ENCODE peak calls at places on chromosome 12, in five cellular contexts. One of them, this sample, is unnamed.
A peak's percentile ranks its signal among the peaks of the same experiment; 100 is the strongest.

GRCh38 chr12:6250343-6250742 is 50.1 kb downstream of the CD9 start:
- DNase-seq in SK-N-SH: peak; percentile 63
- DNase-seq in HepG2: no peak
- DNase-seq in GM12878: no peak
- DNase-seq in K562: no peak
- DNase-seq in this sample: no peak

GRCh38 chr12:117023998-117024960 is 74.9 kb downstream of the TESC start:
- DNase-seq in SK-N-SH: no peak
- DNase-seq in K562: no peak
- DNase-seq in GM12878: no peak
- DNase-seq in HepG2: no peak
- DNase-seq in this sample: no peak

GRCh38 chr12:103841690-103842584 is 903 bp upstream of the NT5DC3 start:
- DNase-seq in HepG2: peak; percentile 40
- DNase-seq in K562: peak; percentile 69
- DNase-seq in SK-N-SH: no peak
- DNase-seq in GM12878: no peak
- DNase-seq in this sample: peak; percentile 76

GRCh38 chr12:121797937-121798801 is 4.7 kb upstream of the RHOF start:
- DNase-seq in GM12878: no peak
- DNase-seq in SK-N-SH: peak; percentile 83
- DNase-seq in K562: no peak
- DNase-seq in HepG2: no peak
- DNase-seq in this sample: peak; percentile 50

GRCh38 chr12:63151898-63152700 is 1.1 kb upstream of the AVPR1A start:
- DNase-seq in HepG2: peak; percentile 32
- DNase-seq in K562: peak; percentile 18
- DNase-seq in SK-N-SH: peak; percentile 61
- DNase-seq in GM12878: no peak
- DNase-seq in this sample: peak; percentile 24

GRCh38 chr12:131794061-131794460 is 34.1 kb upstream of the MMP17 start:
- DNase-seq in SK-N-SH: no peak
- DNase-seq in K562: no peak
- DNase-seq in HepG2: no peak
- DNase-seq in GM12878: no peak
- DNase-seq in this sample: no peak

GRCh38 chr12:91419809-91420208 is 237.2 kb upstream of the DCN start:
- DNase-seq in GM12878: no peak
- DNase-seq in SK-N-SH: no peak
- DNase-seq in K562: no peak
- DNase-seq in HepG2: no peak
- DNase-seq in this sample: no peak

GRCh38 chr12:29073631-29074239 is 75.3 kb upstream of the FAR2 start:
- DNase-seq in K562: peak; percentile 40
- DNase-seq in HepG2: peak; percentile 13
- DNase-seq in GM12878: no peak
- DNase-seq in SK-N-SH: peak; percentile 42
- DNase-seq in this sample: peak; percentile 49

GRCh38 chr12:66127695-66128094 is 2.9 kb downstream of the LLPH start:
- DNase-seq in K562: no peak
- DNase-seq in SK-N-SH: no peak
- DNase-seq in HepG2: no peak
- DNase-seq in GM12878: no peak
- DNase-seq in this sample: peak; percentile 72

GRCh38 chr12:121719926-121720414 is 7.4 kb downstream of the TMEM120B start:
- DNase-seq in SK-N-SH: no peak
- DNase-seq in HepG2: no peak
- DNase-seq in K562: no peak
- DNase-seq in GM12878: no peak
- DNase-seq in this sample: peak; percentile 93

GRCh38 chr12:96907681-96908163 is 665 bp downstream of the NEDD1 start:
- DNase-seq in SK-N-SH: peak; percentile 42
- DNase-seq in HepG2: peak; percentile 15
- DNase-seq in GM12878: no peak
- DNase-seq in K562: peak; percentile 19
- DNase-seq in this sample: peak; percentile 25

GRCh38 chr12:94498073-94498472 is 38.4 kb upstream of the CEP83 start:
- DNase-seq in SK-N-SH: no peak
- DNase-seq in GM12878: no peak
- DNase-seq in K562: no peak
- DNase-seq in HepG2: no peak
- DNase-seq in this sample: no peak

GRCh38 chr12:34625116-34625515 is 602.8 kb downstream of the ALG10 start:
- DNase-seq in HepG2: peak; percentile 29
- DNase-seq in GM12878: no peak
- DNase-seq in SK-N-SH: no peak
- DNase-seq in K562: no peak
- DNase-seq in this sample: no peak

GRCh38 chr12:7344831-7345230 is 41.0 kb downstream of the ACSM4 start:
- DNase-seq in GM12878: no peak
- DNase-seq in HepG2: no peak
- DNase-seq in K562: no peak
- DNase-seq in SK-N-SH: no peak
- DNase-seq in this sample: no peak

GRCh38 chr12:52232916-52233461 is at the start of gene KRT7:
- DNase-seq in HepG2: no peak
- DNase-seq in K562: no peak
- DNase-seq in SK-N-SH: peak; percentile 25
- DNase-seq in GM12878: no peak
- DNase-seq in this sample: no peak

GRCh38 chr12:126051611-126052107 is 986.4 kb downstream of the AACS start:
- DNase-seq in GM12878: no peak
- DNase-seq in K562: no peak
- DNase-seq in HepG2: no peak
- DNase-seq in SK-N-SH: no peak
- DNase-seq in this sample: no peak

GRCh38 chr12:51528852-51529545 is 62.0 kb upstream of the SCN8A start:
- DNase-seq in HepG2: no peak
- DNase-seq in GM12878: no peak
- DNase-seq in K562: no peak
- DNase-seq in SK-N-SH: no peak
- DNase-seq in this sample: no peak

GRCh38 chr12:77160931-77161330 is 95.6 kb upstream of the E2F7 start:
- DNase-seq in K562: no peak
- DNase-seq in GM12878: no peak
- DNase-seq in HepG2: no peak
- DNase-seq in SK-N-SH: no peak
- DNase-seq in this sample: no peak

GRCh38 chr12:26976687-26977086 is 37.5 kb downstream of the TM7SF3 start:
- DNase-seq in K562: no peak
- DNase-seq in HepG2: no peak
- DNase-seq in SK-N-SH: no peak
- DNase-seq in GM12878: no peak
- DNase-seq in this sample: no peak

GRCh38 chr12:82866227-82866803 is 179.6 kb downstream of the TMTC2 start:
- DNase-seq in SK-N-SH: no peak
- DNase-seq in GM12878: no peak
- DNase-seq in HepG2: no peak
- DNase-seq in K562: no peak
- DNase-seq in this sample: no peak

GRCh38 chr12:62846506-62846905 is 88.4 kb downstream of the PPM1H start:
- DNase-seq in GM12878: no peak
- DNase-seq in K562: no peak
- DNase-seq in SK-N-SH: no peak
- DNase-seq in HepG2: no peak
- DNase-seq in this sample: peak; percentile 60

GRCh38 chr12:132638541-132639408 is 20.2 kb downstream of the P2RX2 start:
- DNase-seq in SK-N-SH: peak; percentile 69
- DNase-seq in GM12878: no peak
- DNase-seq in HepG2: peak; percentile 17
- DNase-seq in K562: no peak
- DNase-seq in this sample: peak; percentile 60

GRCh38 chr12:6124411-6125151 is at the start of gene VWF:
- DNase-seq in K562: no peak
- DNase-seq in HepG2: no peak
- DNase-seq in SK-N-SH: no peak
- DNase-seq in GM12878: no peak
- DNase-seq in this sample: no peak

GRCh38 chr12:3137268-3137761 is 60.1 kb downstream of the TSPAN9 start:
- DNase-seq in GM12878: no peak
- DNase-seq in SK-N-SH: peak; percentile 57
- DNase-seq in K562: no peak
- DNase-seq in HepG2: no peak
- DNase-seq in this sample: peak; percentile 51

GRCh38 chr12:54352891-54353874 is 11.1 kb downstream of the GPR84 start:
- DNase-seq in SK-N-SH: peak; percentile 83
- DNase-seq in HepG2: no peak
- DNase-seq in K562: peak; percentile 59
- DNase-seq in GM12878: no peak
- DNase-seq in this sample: peak; percentile 72

GRCh38 chr12:16348435-16349131 is 1.1 kb downstream of the MGST1 start:
- DNase-seq in K562: no peak
- DNase-seq in SK-N-SH: no peak
- DNase-seq in GM12878: peak; percentile 7
- DNase-seq in HepG2: no peak
- DNase-seq in this sample: peak; percentile 19

GRCh38 chr12:109244043-109244442 is 65.0 kb downstream of the FOXN4 start:
- DNase-seq in SK-N-SH: no peak
- DNase-seq in GM12878: no peak
- DNase-seq in HepG2: no peak
- DNase-seq in K562: no peak
- DNase-seq in this sample: no peak

GRCh38 chr12:7129647-7130536 is at the start of gene CLSTN3:
- DNase-seq in K562: peak; percentile 100
- DNase-seq in HepG2: peak; percentile 69
- DNase-seq in GM12878: peak; percentile 48
- DNase-seq in SK-N-SH: peak; percentile 100
- DNase-seq in this sample: peak; percentile 68

GRCh38 chr12:110252716-110253115 is 28.3 kb upstream of the ATP2A2 start:
- DNase-seq in SK-N-SH: peak; percentile 48
- DNase-seq in GM12878: no peak
- DNase-seq in K562: no peak
- DNase-seq in HepG2: no peak
- DNase-seq in this sample: no peak

GRCh38 chr12:3186546-3187237 is 109.5 kb downstream of the TSPAN9 start:
- DNase-seq in SK-N-SH: no peak
- DNase-seq in K562: no peak
- DNase-seq in GM12878: peak; percentile 21
- DNase-seq in HepG2: no peak
- DNase-seq in this sample: peak; percentile 32

GRCh38 chr12:46964496-46965098 is 114.8 kb upstream of the PCED1B start:
- DNase-seq in GM12878: no peak
- DNase-seq in SK-N-SH: no peak
- DNase-seq in HepG2: no peak
- DNase-seq in K562: no peak
- DNase-seq in this sample: peak; percentile 64
- TF ChIP-seq MXI1 in GM12878: no peak
- TF ChIP-seq MXI1 in SK-N-SH: no peak
- TF ChIP-seq MXI1 in HepG2: no peak
- TF ChIP-seq MXI1 in K562: no peak
- TF ChIP-seq MXI1 in this sample: no peak

GRCh38 chr12:41466300-41466699 is 278.2 kb downstream of the PDZRN4 start:
- DNase-seq in HepG2: no peak
- DNase-seq in SK-N-SH: no peak
- DNase-seq in K562: no peak
- DNase-seq in GM12878: no peak
- DNase-seq in this sample: no peak

GRCh38 chr12:41460906-41461305 is 272.8 kb downstream of the PDZRN4 start:
- DNase-seq in K562: no peak
- DNase-seq in GM12878: no peak
- DNase-seq in SK-N-SH: no peak
- DNase-seq in HepG2: no peak
- DNase-seq in this sample: no peak

GRCh38 chr12:41468756-41469155 is 280.6 kb downstream of the PDZRN4 start:
- DNase-seq in GM12878: no peak
- DNase-seq in HepG2: no peak
- DNase-seq in K562: no peak
- DNase-seq in SK-N-SH: no peak
- DNase-seq in this sample: no peak

GRCh38 chr12:41462312-41462711 is 274.2 kb downstream of the PDZRN4 start:
- DNase-seq in K562: no peak
- DNase-seq in HepG2: no peak
- DNase-seq in GM12878: no peak
- DNase-seq in SK-N-SH: no peak
- DNase-seq in this sample: no peak

GRCh38 chr12:41466762-41467270 is 278.7 kb downstream of the PDZRN4 start:
- DNase-seq in K562: no peak
- DNase-seq in HepG2: no peak
- DNase-seq in SK-N-SH: no peak
- DNase-seq in GM12878: no peak
- DNase-seq in this sample: no peak
- TF ChIP-seq MXI1 in K562: no peak
- TF ChIP-seq MXI1 in HepG2: no peak
- TF ChIP-seq MXI1 in SK-N-SH: no peak
- TF ChIP-seq MXI1 in GM12878: no peak
- TF ChIP-seq MXI1 in this sample: no peak

DNA sequence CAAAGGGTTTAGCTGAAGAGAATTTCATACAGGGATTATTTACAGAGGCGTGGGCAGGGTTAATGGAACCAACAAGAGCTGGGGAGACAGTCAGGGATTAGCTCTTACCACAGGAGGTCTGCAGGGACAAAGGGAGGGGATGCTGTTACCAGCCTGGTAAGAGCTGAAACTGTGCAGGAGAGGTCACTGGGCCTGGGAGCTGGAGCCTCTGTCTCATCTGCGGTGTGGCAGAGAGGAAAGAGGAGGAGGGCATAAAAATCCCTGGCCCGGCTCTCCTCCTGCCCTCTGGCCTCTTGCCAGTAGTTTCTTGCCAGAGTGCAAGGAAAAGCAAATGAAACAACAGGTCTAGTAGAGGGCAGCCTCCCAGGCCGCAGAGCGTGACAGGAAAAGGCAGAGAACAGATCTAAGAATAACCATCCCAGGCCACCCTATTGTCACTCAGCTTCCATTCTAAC is 18.9 kb upstream of the POC1B start:
- DNase-seq in GM12878: no peak
- DNase-seq in SK-N-SH: no peak
- DNase-seq in HepG2: no peak
- DNase-seq in K562: no peak
- DNase-seq in this sample: no peak
- TF ChIP-seq MXI1 in GM12878: no peak
- TF ChIP-seq MXI1 in SK-N-SH: no peak
- TF ChIP-seq MXI1 in HepG2: no peak
- TF ChIP-seq MXI1 in K562: no peak
- TF ChIP-seq MXI1 in this sample: no peak

DNA sequence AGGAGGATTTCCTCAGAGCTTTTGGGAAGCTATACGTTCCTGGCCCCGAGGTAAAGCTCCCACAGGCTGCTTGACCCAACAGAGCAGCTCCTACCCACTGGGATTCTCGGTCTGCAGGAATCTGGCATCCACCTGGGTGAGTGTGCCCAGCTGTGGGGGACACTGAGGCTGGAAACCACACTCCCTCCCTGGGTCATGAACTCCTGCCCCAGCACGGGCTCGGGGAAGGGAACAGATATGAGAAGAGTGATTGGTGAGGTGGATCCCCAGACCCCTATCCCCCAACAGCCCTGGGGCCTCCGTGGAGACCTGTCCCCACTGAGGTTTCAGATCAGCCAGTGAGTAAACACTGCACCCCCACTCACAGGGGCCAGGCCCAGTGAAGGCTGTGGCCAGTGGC is 3.3 kb downstream of the FAIM2 start:
- DNase-seq in SK-N-SH: no peak
- DNase-seq in GM12878: no peak
- DNase-seq in K562: no peak
- DNase-seq in HepG2: no peak
- DNase-seq in this sample: no peak
- TF ChIP-seq MXI1 in SK-N-SH: no peak
- TF ChIP-seq MXI1 in GM12878: no peak
- TF ChIP-seq MXI1 in K562: no peak
- TF ChIP-seq MXI1 in HepG2: no peak
- TF ChIP-seq MXI1 in this sample: no peak

This sample was measured in IMR-90.